ENCODE peak calls at places on chromosome 9, in five cellular contexts. One of them, this sample, is unnamed.

GRCh38 chr9:4489562-4489918 is 728 bp upstream of the SLC1A1 start:
- DNase-seq in NCI-H2171 treated with DMSO at 0.1 percent for 48 hours: no peak
- DNase-seq in WTC11: peak; percentile 37
- DNase-seq in stimulated activated CD4-positive, alpha-beta T cell treated with anti-CD3 and anti-CD28 coated beads, Interleukin-2, amount 100 ng/mL, for 48 hours: no peak
- DNase-seq in NCI-H524: no peak
- DNase-seq in this sample: no peak

GRCh38 chr9:89471390-89471789 is 26.5 kb downstream of the SEMA4D start:
- DNase-seq in NCI-H2171 treated with DMSO at 0.1 percent for 48 hours: peak; percentile 15
- DNase-seq in WTC11: no peak
- DNase-seq in stimulated activated CD4-positive, alpha-beta T cell treated with anti-CD3 and anti-CD28 coated beads, Interleukin-2, amount 100 ng/mL, for 48 hours: no peak
- DNase-seq in NCI-H524: no peak
- DNase-seq in this sample: no peak

GRCh38 chr9:89538874-89539273 is 41.0 kb upstream of the SEMA4D start:
- DNase-seq in NCI-H2171 treated with DMSO at 0.1 percent for 48 hours: no peak
- DNase-seq in WTC11: no peak
- DNase-seq in stimulated activated CD4-positive, alpha-beta T cell treated with anti-CD3 and anti-CD28 coated beads, Interleukin-2, amount 100 ng/mL, for 48 hours: no peak
- DNase-seq in NCI-H524: no peak
- DNase-seq in this sample: peak; percentile 36

GRCh38 chr9:4579011-4579410 is 83.1 kb upstream of the PLPP6 start:
- DNase-seq in NCI-H2171 treated with DMSO at 0.1 percent for 48 hours: no peak
- DNase-seq in WTC11: no peak
- DNase-seq in stimulated activated CD4-positive, alpha-beta T cell treated with anti-CD3 and anti-CD28 coated beads, Interleukin-2, amount 100 ng/mL, for 48 hours: no peak
- DNase-seq in NCI-H524: peak; percentile 50
- DNase-seq in this sample: no peak

GRCh38 chr9:84266087-84266561 is 74.4 kb downstream of the SLC28A3 start:
- DNase-seq in NCI-H2171 treated with DMSO at 0.1 percent for 48 hours: peak; percentile 11
- DNase-seq in WTC11: peak; percentile 35
- DNase-seq in stimulated activated CD4-positive, alpha-beta T cell treated with anti-CD3 and anti-CD28 coated beads, Interleukin-2, amount 100 ng/mL, for 48 hours: no peak
- DNase-seq in NCI-H524: peak; percentile 46
- DNase-seq in this sample: no peak

GRCh38 chr9:113580041-113580953 is 116.8 kb downstream of the RGS3 start:
- DNase-seq in NCI-H2171 treated with DMSO at 0.1 percent for 48 hours: peak; percentile 72
- DNase-seq in WTC11: no peak
- DNase-seq in stimulated activated CD4-positive, alpha-beta T cell treated with anti-CD3 and anti-CD28 coated beads, Interleukin-2, amount 100 ng/mL, for 48 hours: peak; percentile 64
- DNase-seq in NCI-H524: no peak
- DNase-seq in this sample: no peak

GRCh38 chr9:37167456-37167855 is 47.1 kb downstream of the ZCCHC7 start:
- DNase-seq in NCI-H2171 treated with DMSO at 0.1 percent for 48 hours: no peak
- DNase-seq in WTC11: no peak
- DNase-seq in stimulated activated CD4-positive, alpha-beta T cell treated with anti-CD3 and anti-CD28 coated beads, Interleukin-2, amount 100 ng/mL, for 48 hours: no peak
- DNase-seq in NCI-H524: no peak
- DNase-seq in this sample: no peak

GRCh38 chr9:37187269-37187668 is 66.9 kb downstream of the ZCCHC7 start:
- DNase-seq in NCI-H2171 treated with DMSO at 0.1 percent for 48 hours: no peak
- DNase-seq in WTC11: peak; percentile 18
- DNase-seq in stimulated activated CD4-positive, alpha-beta T cell treated with anti-CD3 and anti-CD28 coated beads, Interleukin-2, amount 100 ng/mL, for 48 hours: peak; percentile 5
- DNase-seq in NCI-H524: peak; percentile 20
- DNase-seq in this sample: no peak

GRCh38 chr9:123033864-123034598 is 564 bp downstream of the GPR21 start:
- DNase-seq in NCI-H2171 treated with DMSO at 0.1 percent for 48 hours: no peak
- DNase-seq in WTC11: no peak
- DNase-seq in stimulated activated CD4-positive, alpha-beta T cell treated with anti-CD3 and anti-CD28 coated beads, Interleukin-2, amount 100 ng/mL, for 48 hours: no peak
- DNase-seq in NCI-H524: no peak
- DNase-seq in this sample: no peak

GRCh38 chr9:36980148-36980974 is 53.7 kb downstream of the PAX5 start:
- DNase-seq in NCI-H2171 treated with DMSO at 0.1 percent for 48 hours: peak; percentile 41
- DNase-seq in WTC11: peak; percentile 75
- DNase-seq in stimulated activated CD4-positive, alpha-beta T cell treated with anti-CD3 and anti-CD28 coated beads, Interleukin-2, amount 100 ng/mL, for 48 hours: no peak
- DNase-seq in NCI-H524: peak; percentile 74
- DNase-seq in this sample: peak; percentile 14